ENCODE peak calls at places on chromosome 11, in eight cellular contexts. V is GM12865; B is ELF-1; E is fibroblast of the aortic adventitia; P is neural progenitor cell; H is activated naive CD4-positive, alpha-beta T cell; S is left lobe of liver; A is C1 segment of cervical spinal cord. L is an unnamed sample.

GRCh38 chr11:120667281-120667680 is 155.7 kb downstream of the GRIK4 start:
- DNase-seq in V (peak), B (no peak), E (no peak), P (peak), H (no peak), S (no peak), A (no peak), L (no peak)

GRCh38 chr11:65546217-65546958 is 11.8 kb downstream of the LTBP3 start:
- DNase-seq in V (peak), B (peak), E (no peak), P (peak), H (peak), S (peak), A (no peak), L (peak)

GRCh38 chr11:11036185-11037161 is 178.6 kb upstream of the ZBED5 start:
- DNase-seq in V (peak), B (peak), E (peak), P (peak), H (no peak), S (no peak), A (no peak), L (no peak)

GRCh38 chr11:2772544-2773031 is 72.8 kb upstream of the KCNQ1OT1 start:
- DNase-seq in V (peak), B (no peak), E (no peak), P (no peak), H (no peak), S (peak), A (no peak), L (no peak)

GRCh38 chr11:65471410-65471762 is 27.5 kb upstream of the MALAT1 start:
- DNase-seq in V (peak), B (peak), E (peak), P (peak), H (no peak), S (no peak), A (no peak), L (peak)

GRCh38 chr11:9330387-9331384 is 16.3 kb upstream of the TMEM41B start:
- DNase-seq in V (no peak), B (no peak), E (peak), P (no peak), H (no peak), S (no peak), A (no peak), L (no peak)

GRCh38 chr11:74473382-74474201 is 6.2 kb upstream of the KCNE3 start:
- DNase-seq in V (no peak), B (no peak), E (no peak), P (no peak), H (no peak), S (no peak), A (no peak), L (no peak)

GRCh38 chr11:94303884-94304459 is 408 bp upstream of the IZUMO1R start:
- DNase-seq in V (no peak), B (no peak), E (peak), P (no peak), H (no peak), S (no peak), A (no peak), L (no peak)

GRCh38 chr11:100918551-100919500 is 210.8 kb downstream of the PGR start:
- DNase-seq in V (no peak), B (no peak), E (no peak), P (peak), H (no peak), S (no peak), A (no peak), L (no peak)

GRCh38 chr11:44205836-44206235 is 104.1 kb downstream of the ALX4 start:
- DNase-seq in V (no peak), B (no peak), E (no peak), P (no peak), H (no peak), S (no peak), A (no peak), L (no peak)

GRCh38 chr11:57205046-57205671 is 23.4 kb downstream of the LRRC55 start:
- DNase-seq in V (no peak), B (peak), E (peak), P (no peak), H (no peak), S (no peak), A (no peak), L (no peak)

GRCh38 chr11:123478352-123478986 is 48.4 kb downstream of the GRAMD1B start:
- DNase-seq in V (peak), B (peak), E (peak), P (peak), H (no peak), S (no peak), A (no peak), L (no peak)

GRCh38 chr11:75534291-75535038 is 8.7 kb upstream of the GDPD5 start:
- DNase-seq in V (no peak), B (no peak), E (no peak), P (no peak), H (no peak), S (no peak), A (no peak), L (no peak)

GRCh38 chr11:13315517-13316432 is 38.2 kb downstream of the BMAL1 start:
- DNase-seq in V (peak), B (no peak), E (no peak), P (no peak), H (no peak), S (peak), A (no peak), L (no peak)

GRCh38 chr11:66020618-66021357 is 5.5 kb downstream of the CATSPER1 start:
- DNase-seq in V (no peak), B (no peak), E (peak), P (no peak), H (no peak), S (no peak), A (no peak), L (no peak)

GRCh38 chr11:17416492-17416891 is 28.0 kb upstream of the KCNJ11 start:
- DNase-seq in V (no peak), B (no peak), E (no peak), P (no peak), H (no peak), S (no peak), A (no peak), L (no peak)

GRCh38 chr11:34501962-34502361 is 11.6 kb downstream of the ELF5 start:
- DNase-seq in V (no peak), B (no peak), E (no peak), P (no peak), H (no peak), S (no peak), A (no peak), L (no peak)

GRCh38 chr11:125300791-125301218 is 136.3 kb downstream of the PKNOX2 start:
- DNase-seq in V (no peak), B (peak), E (peak), P (no peak), H (no peak), S (no peak), A (no peak), L (peak)

GRCh38 chr11:129283141-129283540 is 91.0 kb upstream of the ARHGAP32 start:
- DNase-seq in V (no peak), B (peak), E (no peak), P (no peak), H (no peak), S (no peak), A (no peak), L (no peak)

GRCh38 chr11:6618117-6619020 is 853 bp downstream of the TPP1 start:
- DNase-seq in V (peak), B (no peak), E (peak), P (no peak), H (no peak), S (no peak), A (no peak), L (peak)

GRCh38 chr11:88106685-88107084 is 68.6 kb downstream of the RAB38 start:
- DNase-seq in V (no peak), B (no peak), E (peak), P (no peak), H (no peak), S (no peak), A (no peak), L (no peak)

GRCh38 chr11:19912206-19913118 is 199.8 kb downstream of the NAV2 start:
- DNase-seq in V (no peak), B (no peak), E (no peak), P (peak), H (no peak), S (no peak), A (no peak), L (no peak)

GRCh38 chr11:469684-470667 is 19.9 kb downstream of the PTDSS2 start:
- DNase-seq in V (no peak), B (no peak), E (peak), P (no peak), H (no peak), S (peak), A (no peak), L (peak)

GRCh38 chr11:11409916-11410315 is 56.9 kb upstream of the CSNK2A3 start:
- DNase-seq in V (no peak), B (peak), E (no peak), P (no peak), H (no peak), S (no peak), A (no peak), L (no peak)

GRCh38 chr11:15885913-15886698 is 470.2 kb downstream of the SOX6 start:
- DNase-seq in V (no peak), B (no peak), E (no peak), P (no peak), H (no peak), S (no peak), A (no peak), L (no peak)

GRCh38 chr11:86741489-86742435 is 58.6 kb upstream of the PRSS23 start:
- DNase-seq in V (no peak), B (no peak), E (peak), P (no peak), H (no peak), S (no peak), A (no peak), L (no peak)

GRCh38 chr11:20353829-20354434 is 9.6 kb upstream of the HTATIP2 start:
- DNase-seq in V (peak), B (peak), E (peak), P (peak), H (no peak), S (no peak), A (no peak), L (no peak)

GRCh38 chr11:10602366-10602765 is 33.9 kb upstream of the LYVE1 start:
- DNase-seq in V (no peak), B (no peak), E (no peak), P (no peak), H (no peak), S (no peak), A (no peak), L (no peak)

GRCh38 chr11:27041141-27041869 is 690 bp downstream of the BBOX1 start:
- DNase-seq in V (no peak), B (no peak), E (no peak), P (peak), H (no peak), S (no peak), A (no peak), L (no peak)

L was measured in kidney.